ENCODE peak calls at places on chromosomes 6 and 20, in six cellular contexts. S, W, E, D, J and R are unnamed samples. For H3K27me3 and H3K36me3, the result is how much of the 10 kb centered on the place peaks cover.

GRCh38 chr6:29964904-29965872 is 22.9 kb downstream of the HLA-A start:
- DNase-seq in S (no peak), W (peak), E (peak), D (peak), J (peak), R (peak)

GRCh38 chr20:53488779-53489272 is 104.8 kb downstream of the ZNF217 start:
- DNase-seq in S (no peak), W (no peak), E (no peak), D (no peak), J (no peak), R (no peak)

GRCh38 chr20:47062226-47062880 is 167.7 kb downstream of the EYA2 start:
- DNase-seq in S (no peak), W (no peak), E (no peak), D (no peak), J (no peak), R (no peak)

GRCh38 chr20:44207066-44207723 is 3.4 kb downstream of the OSER1 start:
- DNase-seq in S (no peak), W (no peak), E (no peak), D (no peak), J (no peak), R (no peak)

GRCh38 chr6:137866200-137866913 is 702 bp upstream of the TNFAIP3 start:
- DNase-seq in S (peak), W (no peak), E (no peak), D (no peak), J (no peak), R (no peak)

GRCh38 chr20:48824830-48825550 is 2.8 kb downstream of the PREX1 start:
- DNase-seq in S (no peak), W (no peak), E (no peak), D (no peak), J (no peak), R (no peak)

GRCh38 chr20:56222201-56222600 is 26.3 kb upstream of the MC3R start:
- DNase-seq in S (no peak), W (no peak), E (no peak), D (no peak), J (no peak), R (no peak)

GRCh38 chr6:120320481-120321162 is 971.1 kb upstream of the MAN1A1 start:
- DNase-seq in S (no peak), W (no peak), E (no peak), D (no peak), J (no peak), R (no peak)

GRCh38 chr6:106473807-106474206 is 113.3 kb downstream of the CRYBG1 start:
- DNase-seq in S (no peak), W (no peak), E (no peak), D (no peak), J (no peak), R (no peak)

GRCh38 chr20:25336561-25337422 is 53.8 kb downstream of the ABHD12 start:
- DNase-seq in S (peak), W (no peak), E (no peak), D (no peak), J (no peak), R (no peak)

GRCh38 chr6:167564416-167565250 is 239.7 kb downstream of the TTLL2 start:
- DNase-seq in S (no peak), W (no peak), E (no peak), D (no peak), J (no peak), R (no peak)

GRCh38 chr20:56628873-56629463 is at the start of gene TFAP2C:
- DNase-seq in S (peak), W (peak), E (no peak), D (peak), J (peak), R (no peak)

GRCh38 chr6:37145443-37145842 is 24.5 kb upstream of the PIM1 start:
- DNase-seq in S (no peak), W (no peak), E (no peak), D (no peak), J (no peak), R (no peak)

GRCh38 chr6:148746363-148747144 is at the start of gene UST:
- DNase-seq in S (peak), W (peak), E (peak), D (peak), J (peak), R (peak)

GRCh38 chr6:87789198-87789899 is 87.3 kb upstream of the AKIRIN2 start:
- DNase-seq in S (no peak), W (no peak), E (no peak), D (no peak), J (no peak), R (no peak)

GRCh38 chr20:44405785-44406571 is 50.5 kb downstream of the HNF4A start:
- DNase-seq in S (no peak), W (no peak), E (no peak), D (no peak), J (no peak), R (no peak)

GRCh38 chr6:113082691-113083090 is 735.6 kb downstream of the RFPL4B start:
- DNase-seq in S (no peak), W (no peak), E (no peak), D (no peak), J (no peak), R (no peak)

GRCh38 chr6:166515072-166515810 is 71.2 kb downstream of the RAMACL start:
- DNase-seq in S (no peak), W (peak), E (peak), D (no peak), J (no peak), R (peak)

GRCh38 chr6:29845405-29846006 is 17.9 kb downstream of the HLA-G start:
- DNase-seq in S (no peak), W (no peak), E (no peak), D (no peak), J (no peak), R (no peak)

GRCh38 chr20:62771396-62772102 is 24.7 kb upstream of the MRGBP start:
- DNase-seq in S (no peak), W (no peak), E (no peak), D (no peak), J (no peak), R (no peak)

GRCh38 chr6:27294409-27294808 is 17.7 kb downstream of the POM121L2 start:
- DNase-seq in S (no peak), W (no peak), E (no peak), D (no peak), J (no peak), R (no peak)

GRCh38 chr6:27297857-27298730 is 14.0 kb downstream of the POM121L2 start:
- DNase-seq in S (peak), W (peak), E (no peak), D (no peak), J (no peak), R (no peak)

GRCh38 chr6:27295301-27296079 is 16.6 kb downstream of the POM121L2 start:
- DNase-seq in S (peak), W (peak), E (no peak), D (no peak), J (no peak), R (no peak)

GRCh38 chr6:27297484-27297856 is 14.6 kb downstream of the POM121L2 start:
- DNase-seq in S (no peak), W (no peak), E (no peak), D (no peak), J (no peak), R (no peak)

GRCh38 chr6:27296106-27296783 is 15.8 kb downstream of the POM121L2 start:
- DNase-seq in S (peak), W (peak), E (no peak), D (no peak), J (no peak), R (no peak)
- H3K27me3 ChIP-seq in S (under half), W (under half), E (half or more), D (half or more), J (under half), R (half or more)

GRCh38 chr6:151428336-151428735 is 23.6 kb downstream of the RMND1 start:
- DNase-seq in S (no peak), W (no peak), E (no peak), D (no peak), J (no peak), R (no peak)
- H3K36me3 ChIP-seq in S (under half), W (under half), E (under half), D (half or more), J (under half), R (half or more)

DNA sequence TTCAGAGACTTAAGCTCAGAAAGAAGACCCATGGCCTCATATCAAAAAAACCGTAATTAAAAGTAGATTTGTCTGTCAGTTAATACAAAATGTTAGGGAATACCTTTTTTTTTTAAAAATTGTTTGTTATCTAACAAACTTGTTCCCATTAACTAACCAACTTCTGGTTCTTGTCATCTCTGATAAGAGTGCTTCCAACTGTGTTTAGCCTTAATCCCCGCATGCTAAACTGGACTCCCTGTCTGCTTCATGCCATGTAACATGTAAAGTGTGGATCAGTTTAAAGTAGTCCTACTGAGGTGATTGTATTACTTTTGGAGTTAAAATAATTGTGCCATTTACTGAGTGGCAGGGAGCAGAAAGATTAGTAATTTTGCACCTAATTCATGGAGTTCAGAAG is 6.3 kb downstream of the JARID2 start:
- DNase-seq in S (no peak), W (no peak), E (no peak), D (no peak), J (no peak), R (no peak)
- H3K4me3 ChIP-seq in S (no peak), W (no peak), E (no peak), D (no peak), J (no peak), R (peak)

GRCh38 chr20:22321191-22321590 is 263.2 kb downstream of the FOXA2 start:
- DNase-seq in S (no peak), W (no peak), E (no peak), D (no peak), J (no peak), R (no peak)
- H3K27me3 ChIP-seq in S (under half), W (under half), E (under half), D (under half), J (under half), R (under half)

DNA sequence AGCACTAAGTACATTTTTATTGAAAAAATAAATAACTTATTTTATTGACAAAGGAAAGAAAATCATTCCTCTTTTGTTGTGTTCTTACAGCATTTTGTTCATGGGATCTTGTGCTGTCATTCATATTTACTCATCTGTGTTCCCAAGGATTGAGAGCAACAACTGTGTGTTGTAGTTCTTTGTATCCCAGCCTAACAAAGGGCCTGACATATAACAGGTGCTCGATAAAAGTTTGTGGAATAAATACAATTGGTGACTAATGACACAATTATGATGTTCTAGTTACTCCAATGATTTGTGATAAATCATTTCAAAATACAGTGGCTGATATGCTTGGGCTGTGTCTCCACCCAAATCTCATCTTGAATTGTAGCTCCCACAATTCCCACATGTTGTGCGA is 7.9 kb upstream of the OGFRL1 start:
- DNase-seq in S (no peak), W (no peak), E (no peak), D (no peak), J (no peak), R (no peak)
- H3K36me3 ChIP-seq in S (under half), W (under half), E (under half), D (under half), J (under half), R (under half)

GRCh38 chr6:70280462-70280861 is 22.4 kb downstream of the COL9A1 start:
- DNase-seq in S (peak), W (peak), E (no peak), D (no peak), J (no peak), R (no peak)

GRCh38 chr6:70282906-70283461 is 19.9 kb downstream of the COL9A1 start:
- DNase-seq in S (peak), W (no peak), E (no peak), D (no peak), J (no peak), R (no peak)

GRCh38 chr6:70277480-70277879 is 25.4 kb downstream of the COL9A1 start:
- DNase-seq in S (no peak), W (no peak), E (no peak), D (no peak), J (no peak), R (no peak)

GRCh38 chr6:70281923-70282902 is 20.7 kb downstream of the COL9A1 start:
- DNase-seq in S (peak), W (no peak), E (no peak), D (no peak), J (no peak), R (no peak)
- H3K4me3 ChIP-seq in S (peak), W (no peak), E (no peak), D (no peak), J (no peak), R (no peak)

GRCh38 chr6:7726416-7727149 is 684 bp downstream of the BMP6 start:
- DNase-seq in S (peak), W (no peak), E (no peak), D (no peak), J (no peak), R (no peak)

GRCh38 chr6:7727951-7728854 is 2.3 kb downstream of the BMP6 start:
- DNase-seq in S (peak), W (peak), E (no peak), D (peak), J (no peak), R (no peak)

GRCh38 chr6:7727150-7727950 is 1.5 kb downstream of the BMP6 start:
- DNase-seq in S (peak), W (peak), E (no peak), D (no peak), J (no peak), R (no peak)

GRCh38 chr6:7725412-7725811 is 487 bp upstream of the BMP6 start:
- DNase-seq in S (no peak), W (no peak), E (no peak), D (no peak), J (no peak), R (no peak)

GRCh38 chr6:7725849-7726415 is at the start of gene BMP6:
- DNase-seq in S (peak), W (peak), E (peak), D (peak), J (peak), R (peak)
- H3K27me3 ChIP-seq in S (half or more), W (half or more), E (under half), D (under half), J (under half), R (under half)

GRCh38 chr6:52545050-52545843 is 31.6 kb downstream of the TRAM2 start:
- DNase-seq in S (no peak), W (no peak), E (no peak), D (no peak), J (no peak), R (no peak)
- H3K36me3 ChIP-seq in S (under half), W (under half), E (under half), D (under half), J (under half), R (under half)

GRCh38 chr6:14079433-14079832 is 38.1 kb upstream of the CD83 start:
- DNase-seq in S (no peak), W (no peak), E (no peak), D (no peak), J (no peak), R (no peak)
- H3K4me3 ChIP-seq in S (no peak), W (no peak), E (no peak), D (no peak), J (no peak), R (no peak)